ENCODE peak calls at places on chromosome 15, in nine cellular contexts. One of them, this sample, is unnamed.

GRCh38 chr15:57605491-57605890 is 13.8 kb downstream of the MYZAP start:
- DNase-seq in osteocyte: no peak
- DNase-seq in NCI-H510A treated with DMSO at 0.1 percent for 48 hours: no peak
- DNase-seq in GM12865: no peak
- DNase-seq in T-helper 1 cell: no peak
- DNase-seq in brain microvascular endothelial cell: no peak
- DNase-seq in CD8-positive, alpha-beta memory T cell: no peak
- DNase-seq in astrocyte: no peak
- DNase-seq in MG63: no peak
- DNase-seq in this sample: no peak

GRCh38 chr15:74050127-74050526 is 32.2 kb downstream of the GOLGA6A start:
- DNase-seq in osteocyte: no peak
- DNase-seq in NCI-H510A treated with DMSO at 0.1 percent for 48 hours: peak
- DNase-seq in GM12865: no peak
- DNase-seq in T-helper 1 cell: no peak
- DNase-seq in brain microvascular endothelial cell: no peak
- DNase-seq in CD8-positive, alpha-beta memory T cell: no peak
- DNase-seq in astrocyte: no peak
- DNase-seq in MG63: no peak
- DNase-seq in this sample: no peak

GRCh38 chr15:68979036-68979435 is 35.5 kb upstream of the NOX5 start:
- DNase-seq in osteocyte: no peak
- DNase-seq in NCI-H510A treated with DMSO at 0.1 percent for 48 hours: no peak
- DNase-seq in GM12865: no peak
- DNase-seq in T-helper 1 cell: no peak
- DNase-seq in brain microvascular endothelial cell: no peak
- DNase-seq in CD8-positive, alpha-beta memory T cell: no peak
- DNase-seq in astrocyte: no peak
- DNase-seq in MG63: no peak
- DNase-seq in this sample: no peak

GRCh38 chr15:70777156-70777926 is 14.0 kb upstream of the UACA start:
- DNase-seq in osteocyte: no peak
- DNase-seq in NCI-H510A treated with DMSO at 0.1 percent for 48 hours: no peak
- DNase-seq in GM12865: peak
- DNase-seq in T-helper 1 cell: no peak
- DNase-seq in brain microvascular endothelial cell: no peak
- DNase-seq in CD8-positive, alpha-beta memory T cell: no peak
- DNase-seq in astrocyte: no peak
- DNase-seq in MG63: no peak
- DNase-seq in this sample: no peak

GRCh38 chr15:72202801-72203506 is 5.4 kb upstream of the GRAMD2A start:
- DNase-seq in osteocyte: no peak
- DNase-seq in NCI-H510A treated with DMSO at 0.1 percent for 48 hours: no peak
- DNase-seq in GM12865: no peak
- DNase-seq in T-helper 1 cell: no peak
- DNase-seq in brain microvascular endothelial cell: no peak
- DNase-seq in CD8-positive, alpha-beta memory T cell: no peak
- DNase-seq in astrocyte: no peak
- DNase-seq in MG63: no peak
- DNase-seq in this sample: no peak

GRCh38 chr15:101107625-101108457 is 144.0 kb downstream of the CHSY1 start:
- DNase-seq in osteocyte: no peak
- DNase-seq in NCI-H510A treated with DMSO at 0.1 percent for 48 hours: no peak
- DNase-seq in GM12865: no peak
- DNase-seq in T-helper 1 cell: no peak
- DNase-seq in brain microvascular endothelial cell: no peak
- DNase-seq in CD8-positive, alpha-beta memory T cell: no peak
- DNase-seq in astrocyte: no peak
- DNase-seq in MG63: no peak
- DNase-seq in this sample: no peak

GRCh38 chr15:84023636-84024035 is 211.9 kb upstream of the GOLGA6L4 start:
- DNase-seq in osteocyte: no peak
- DNase-seq in NCI-H510A treated with DMSO at 0.1 percent for 48 hours: no peak
- DNase-seq in GM12865: peak
- DNase-seq in T-helper 1 cell: no peak
- DNase-seq in brain microvascular endothelial cell: peak
- DNase-seq in CD8-positive, alpha-beta memory T cell: no peak
- DNase-seq in astrocyte: no peak
- DNase-seq in MG63: peak
- DNase-seq in this sample: no peak

GRCh38 chr15:73982251-73982962 is 9.7 kb downstream of the STOML1 start:
- DNase-seq in osteocyte: no peak
- DNase-seq in NCI-H510A treated with DMSO at 0.1 percent for 48 hours: no peak
- DNase-seq in GM12865: peak
- DNase-seq in T-helper 1 cell: no peak
- DNase-seq in brain microvascular endothelial cell: peak
- DNase-seq in CD8-positive, alpha-beta memory T cell: no peak
- DNase-seq in astrocyte: peak
- DNase-seq in MG63: peak
- DNase-seq in this sample: no peak

GRCh38 chr15:98131924-98132323 is 171.4 kb downstream of the ARRDC4 start:
- DNase-seq in osteocyte: no peak
- DNase-seq in NCI-H510A treated with DMSO at 0.1 percent for 48 hours: no peak
- DNase-seq in GM12865: no peak
- DNase-seq in T-helper 1 cell: no peak
- DNase-seq in brain microvascular endothelial cell: no peak
- DNase-seq in CD8-positive, alpha-beta memory T cell: no peak
- DNase-seq in astrocyte: no peak
- DNase-seq in MG63: no peak
- DNase-seq in this sample: no peak

GRCh38 chr15:97745481-97746071 is 214.9 kb upstream of the ARRDC4 start:
- DNase-seq in osteocyte: no peak
- DNase-seq in NCI-H510A treated with DMSO at 0.1 percent for 48 hours: peak
- DNase-seq in GM12865: peak
- DNase-seq in T-helper 1 cell: no peak
- DNase-seq in brain microvascular endothelial cell: no peak
- DNase-seq in CD8-positive, alpha-beta memory T cell: no peak
- DNase-seq in astrocyte: no peak
- DNase-seq in MG63: no peak
- DNase-seq in this sample: no peak